ENCODE peak calls at places on chromosomes 13 and 19, in seven cellular contexts. J is pancreas, G is endothelial cell of umbilical vein, U is upper lobe of right lung, H is A549, W is lower lobe of right lung, L is upper lobe of left lung. Z is an unnamed sample.

GRCh38 chr13:30810261-30810701 is 74.9 kb downstream of the ALOX5AP start:
- DNase-seq in J (peak; percentile 38), G (no peak), U (no peak), H (no peak), W (no peak), L (no peak), Z (no peak)

GRCh38 chr19:11296264-11296663 is 304 bp downstream of the TSPAN16 start:
- DNase-seq in J (no peak), G (no peak), U (no peak), H (no peak), W (no peak), L (no peak), Z (no peak)

GRCh38 chr19:35978271-35978670 is 16.7 kb upstream of the SDHAF1 start:
- DNase-seq in J (no peak), G (no peak), U (no peak), H (no peak), W (no peak), L (no peak), Z (no peak)

GRCh38 chr13:41008349-41008980 is 10.7 kb downstream of the ELF1 start:
- DNase-seq in J (no peak), G (no peak), U (no peak), H (no peak), W (no peak), L (no peak), Z (no peak)

GRCh38 chr19:55687281-55688172 is 12.5 kb downstream of the EPN1 start:
- DNase-seq in J (no peak), G (no peak), U (peak; percentile 57), H (no peak), W (peak; percentile 41), L (no peak), Z (no peak)

GRCh38 chr13:24128112-24128511 is 32.4 kb upstream of the SPATA13 start:
- DNase-seq in J (no peak), G (no peak), U (no peak), H (no peak), W (no peak), L (no peak), Z (no peak)

GRCh38 chr19:30228726-30229523 is 143.3 kb upstream of the ZNF536 start:
- DNase-seq in J (no peak), G (no peak), U (no peak), H (no peak), W (no peak), L (no peak), Z (no peak)

GRCh38 chr13:32314968-32315254 is 252 bp downstream of the ZAR1L start:
- DNase-seq in J (peak; percentile 9), G (no peak), U (no peak), H (no peak), W (no peak), L (peak; percentile 69), Z (peak; percentile 9)

GRCh38 chr13:101098873-101099272 is 317.4 kb downstream of the NALCN start:
- DNase-seq in J (no peak), G (no peak), U (no peak), H (no peak), W (no peak), L (no peak), Z (no peak)

GRCh38 chr13:31627097-31627496 is 112.2 kb upstream of the RXFP2 start:
- DNase-seq in J (no peak), G (no peak), U (no peak), H (no peak), W (no peak), L (no peak), Z (no peak)

GRCh38 chr19:32630338-32630737 is 44.6 kb downstream of the ANKRD27 start:
- DNase-seq in J (no peak), G (no peak), U (no peak), H (no peak), W (no peak), L (no peak), Z (no peak)

GRCh38 chr13:23866420-23867026 is 22.7 kb downstream of the MIPEP start:
- DNase-seq in J (no peak), G (no peak), U (no peak), H (no peak), W (no peak), L (no peak), Z (no peak)

GRCh38 chr13:40665754-40666057 is 735 bp downstream of the FOXO1 start:
- DNase-seq in J (no peak), G (no peak), U (no peak), H (peak; percentile 13), W (no peak), L (no peak), Z (no peak)

GRCh38 chr19:2290441-2291184 is 8.6 kb upstream of the PEAK3 start:
- DNase-seq in J (no peak), G (no peak), U (no peak), H (no peak), W (no peak), L (no peak), Z (no peak)

GRCh38 chr19:18847516-18848463 is 16.0 kb downstream of the UPF1 start:
- DNase-seq in J (no peak), G (no peak), U (no peak), H (no peak), W (peak; percentile 48), L (no peak), Z (no peak)

GRCh38 chr13:27170221-27170520 is 1.4 kb downstream of the USP12 start:
- DNase-seq in J (no peak), G (no peak), U (no peak), H (no peak), W (no peak), L (no peak), Z (no peak)

GRCh38 chr13:30963794-30964193 is 31.3 kb downstream of the TEX26 start:
- DNase-seq in J (peak; percentile 7), G (no peak), U (no peak), H (no peak), W (peak; percentile 50), L (peak; percentile 67), Z (no peak)

GRCh38 chr13:20258208-20258962 is 26.3 kb upstream of the GJB6 start:
- DNase-seq in J (no peak), G (no peak), U (no peak), H (peak; percentile 10), W (no peak), L (no peak), Z (no peak)

GRCh38 chr19:10701955-10702307 is 692 bp downstream of the QTRT1 start:
- DNase-seq in J (no peak), G (peak; percentile 13), U (no peak), H (no peak), W (no peak), L (no peak), Z (no peak)

GRCh38 chr13:23796546-23796945 is 92.7 kb downstream of the MIPEP start:
- DNase-seq in J (no peak), G (no peak), U (no peak), H (no peak), W (no peak), L (no peak), Z (no peak)

DNA sequence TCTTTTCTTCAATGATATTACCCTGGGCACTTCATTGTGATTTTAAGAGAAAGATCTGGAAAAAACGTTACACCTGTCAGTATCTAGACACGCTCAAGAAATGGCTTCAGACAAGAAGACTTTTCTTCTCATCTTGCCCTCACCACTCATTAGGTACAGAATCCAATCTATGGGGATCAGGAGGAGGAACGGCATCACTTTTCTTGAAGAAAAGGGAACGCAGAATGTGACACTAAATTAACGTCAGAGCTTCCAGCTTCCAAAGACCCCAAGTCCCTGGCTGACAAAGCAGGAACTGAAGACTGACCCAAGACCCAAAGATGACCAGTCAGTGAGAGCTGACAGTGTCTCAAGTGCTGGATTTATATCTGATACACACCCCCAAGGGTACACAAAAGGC is 48.2 kb downstream of the BRD4 start:
- DNase-seq in J (no peak), G (no peak), U (no peak), H (no peak), W (no peak), L (no peak), Z (no peak)
- H3K4me3 ChIP-seq in J (no peak overlapping the region), G (no peak overlapping the region), U (no peak overlapping the region), H (no peak overlapping the region), W (no peak overlapping the region), L (no peak overlapping the region), Z (no peak overlapping the region)

GRCh38 chr19:327291-328024 is 17.1 kb downstream of the MIER2 start:
- DNase-seq in J (no peak), G (no peak), U (peak; percentile 63), H (no peak), W (no peak), L (no peak), Z (no peak)

GRCh38 chr19:326851-327250 is 17.7 kb downstream of the MIER2 start:
- DNase-seq in J (no peak), G (no peak), U (peak; percentile 47), H (no peak), W (no peak), L (no peak), Z (no peak)

GRCh38 chr19:325173-325936 is 19.2 kb downstream of the MIER2 start:
- DNase-seq in J (no peak), G (no peak), U (peak; percentile 56), H (no peak), W (no peak), L (no peak), Z (no peak)

GRCh38 chr19:324716-325115 is 19.9 kb downstream of the MIER2 start:
- DNase-seq in J (no peak), G (no peak), U (peak; percentile 35), H (no peak), W (no peak), L (no peak), Z (no peak)

DNA sequence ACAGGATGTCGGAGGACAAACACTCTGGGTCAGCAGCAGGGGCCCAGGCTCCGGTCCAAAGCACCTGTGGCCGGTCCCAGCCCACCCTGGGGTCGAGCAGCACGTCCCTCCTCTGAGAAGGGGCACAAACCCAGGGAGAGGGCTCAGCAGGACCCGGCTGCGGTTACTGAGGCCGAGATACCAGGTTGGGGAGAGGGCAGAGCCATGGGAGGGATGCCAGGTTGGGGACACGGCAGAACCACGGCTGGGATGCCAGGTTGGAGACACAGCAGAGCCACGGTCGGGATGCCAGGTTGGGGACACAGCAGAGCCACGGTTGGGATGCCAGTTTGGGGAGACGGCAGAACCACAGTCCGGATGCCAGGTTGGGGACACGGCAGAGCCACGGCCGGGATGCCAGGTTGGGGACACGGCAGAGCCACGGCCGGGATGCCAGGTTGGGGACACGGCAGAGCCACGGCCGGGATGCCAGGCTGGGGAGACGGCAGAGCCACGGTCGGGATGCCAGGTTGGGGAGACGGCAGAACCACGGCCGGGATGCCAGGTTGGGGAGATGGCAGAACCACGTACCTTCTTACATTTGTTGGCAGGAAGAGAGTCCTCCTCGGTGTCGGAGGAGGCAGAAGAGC is 18.5 kb downstream of the MIER2 start:
- DNase-seq in J (no peak), G (no peak), U (peak; percentile 60), H (no peak), W (no peak), L (no peak), Z (no peak)
- H3K9me3 ChIP-seq in J (no peaks in the 10 kb centered on the region), G (no peaks in the 10 kb centered on the region), U (no peaks in the 10 kb centered on the region), H (peaks cover 16% of the 10 kb centered on the region), W (no peaks in the 10 kb centered on the region), L (peaks cover 17% of the 10 kb centered on the region), Z (no peaks in the 10 kb centered on the region)

GRCh38 chr19:46932346-46932745 is 71.5 kb downstream of the ARHGAP35 start:
- DNase-seq in J (no peak), G (peak; percentile 70), U (no peak), H (no peak), W (no peak), L (no peak), Z (no peak)
- H3K27ac ChIP-seq in J (no peak overlapping the region), G (peak overlapping the region; percentile 40), U (no peak overlapping the region), H (peak overlapping the region; percentile 43), W (peak overlapping the region; percentile 43), L (no peak overlapping the region), Z (no peak overlapping the region)

DNA sequence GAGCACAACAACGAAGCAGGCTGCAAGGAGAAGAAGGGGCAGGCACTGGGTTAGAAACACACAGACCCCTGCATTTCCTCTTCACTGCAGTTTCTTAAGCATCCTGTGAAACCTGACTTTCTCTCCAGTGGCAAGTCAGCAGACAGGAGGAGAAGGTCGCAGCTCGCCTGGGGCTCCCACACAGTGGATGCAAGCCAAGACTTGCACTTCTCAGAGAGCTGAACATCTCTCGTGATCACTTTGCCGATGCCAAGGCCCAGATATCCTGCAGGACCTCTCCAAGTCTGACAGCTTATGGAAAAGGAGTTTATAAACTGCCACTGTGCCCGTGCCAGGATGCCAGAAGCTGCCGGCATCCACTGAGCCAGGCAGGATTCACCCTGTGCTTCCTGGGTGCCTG is 18.4 kb downstream of the TMEM272 start:
- DNase-seq in J (no peak), G (no peak), U (no peak), H (no peak), W (no peak), L (no peak), Z (no peak)
- H3K4me3 ChIP-seq in J (no peak overlapping the region), G (no peak overlapping the region), U (no peak overlapping the region), H (no peak overlapping the region), W (no peak overlapping the region), L (no peak overlapping the region), Z (no peak overlapping the region)

Z was measured in iPS DF 6.9.